ENCODE peak calls at places on chromosomes 4 and X, in five cellular contexts. One of them, this sample, is unnamed.

GRCh38 chrX:40153335-40154221 is 55.8 kb upstream of the BCOR start:
- DNase-seq in COR-L47: peak; percentile 69
- DNase-seq in EL: peak; percentile 53
- DNase-seq in effector memory CD8-positive, alpha-beta T cell: peak; percentile 32
- DNase-seq in tibial artery: no peak
- DNase-seq in this sample: peak; percentile 85

GRCh38 chr4:26226978-26227377 is 93.8 kb upstream of the RBPJ start:
- DNase-seq in COR-L47: no peak
- DNase-seq in EL: no peak
- DNase-seq in effector memory CD8-positive, alpha-beta T cell: no peak
- DNase-seq in tibial artery: no peak
- DNase-seq in this sample: no peak

GRCh38 chr4:8730159-8730558 is 137.6 kb downstream of the CPZ start:
- DNase-seq in COR-L47: no peak
- DNase-seq in EL: no peak
- DNase-seq in effector memory CD8-positive, alpha-beta T cell: no peak
- DNase-seq in tibial artery: peak; percentile 17
- DNase-seq in this sample: no peak

GRCh38 chr4:142194905-142195304 is 558.5 kb downstream of the IL15 start:
- DNase-seq in COR-L47: no peak
- DNase-seq in EL: peak; percentile 7
- DNase-seq in effector memory CD8-positive, alpha-beta T cell: no peak
- DNase-seq in tibial artery: no peak
- DNase-seq in this sample: no peak

GRCh38 chr4:5568931-5569330 is 139.4 kb downstream of the EVC2 start:
- DNase-seq in COR-L47: no peak
- DNase-seq in EL: no peak
- DNase-seq in effector memory CD8-positive, alpha-beta T cell: no peak
- DNase-seq in tibial artery: no peak
- DNase-seq in this sample: no peak

GRCh38 chr4:55921093-55921492 is 27.7 kb upstream of the CEP135 start:
- DNase-seq in COR-L47: no peak
- DNase-seq in EL: peak; percentile 8
- DNase-seq in effector memory CD8-positive, alpha-beta T cell: no peak
- DNase-seq in tibial artery: no peak
- DNase-seq in this sample: no peak

GRCh38 chr4:93827272-93827947 is 1.1 kb upstream of the ATOH1 start:
- DNase-seq in COR-L47: no peak
- DNase-seq in EL: no peak
- DNase-seq in effector memory CD8-positive, alpha-beta T cell: no peak
- DNase-seq in tibial artery: no peak
- DNase-seq in this sample: no peak

GRCh38 chr4:169283114-169283509 is 12.4 kb upstream of the SH3RF1 start:
- DNase-seq in COR-L47: no peak
- DNase-seq in EL: peak; percentile 91
- DNase-seq in effector memory CD8-positive, alpha-beta T cell: no peak
- DNase-seq in tibial artery: no peak
- DNase-seq in this sample: no peak

GRCh38 chrX:146278381-146278780 is 460.8 kb downstream of the SLITRK2 start:
- DNase-seq in COR-L47: no peak
- DNase-seq in EL: no peak
- DNase-seq in effector memory CD8-positive, alpha-beta T cell: no peak
- DNase-seq in tibial artery: no peak
- DNase-seq in this sample: no peak

GRCh38 chr4:5891563-5892320 is 1.1 kb downstream of the CRMP1 start:
- DNase-seq in COR-L47: peak; percentile 10
- DNase-seq in EL: no peak
- DNase-seq in effector memory CD8-positive, alpha-beta T cell: no peak
- DNase-seq in tibial artery: no peak
- DNase-seq in this sample: no peak

GRCh38 chr4:6885953-6886557 is 23.6 kb upstream of the TBC1D14 start:
- DNase-seq in COR-L47: peak; percentile 89
- DNase-seq in EL: peak; percentile 53
- DNase-seq in effector memory CD8-positive, alpha-beta T cell: no peak
- DNase-seq in tibial artery: peak; percentile 67
- DNase-seq in this sample: peak; percentile 33

GRCh38 chr4:1464581-1465171 is 58.4 kb upstream of the NKX1-1 start:
- DNase-seq in COR-L47: no peak
- DNase-seq in EL: no peak
- DNase-seq in effector memory CD8-positive, alpha-beta T cell: no peak
- DNase-seq in tibial artery: no peak
- DNase-seq in this sample: no peak